ENCODE peak calls at places on chromosome 13, in eight cellular contexts. N is heart right ventricle, L is nephron progenitor cell, J is A549, C is esophagus muscularis mucosa, M is fibroblast of pulmonary artery, Z is GM23338, F is LNCaP clone FGC. T is an unnamed sample.

GRCh38 chr13:22176968-22177545 is 506.2 kb downstream of the FGF9 start:
- DNase-seq in J (no peak), Z (no peak), C (no peak), F (no peak), M (no peak), N (no peak), L (no peak), T (no peak)

GRCh38 chr13:48194392-48194754 is 38.6 kb upstream of the ITM2B start:
- DNase-seq in N (no peak), L (no peak), M (peak), C (no peak), J (no peak), F (no peak), Z (no peak), T (no peak)

GRCh38 chr13:29067306-29067945 is 247.3 kb downstream of the MTUS2 start:
- DNase-seq in M (no peak), N (no peak), Z (no peak), J (no peak), F (no peak), C (no peak), L (no peak), T (no peak)

GRCh38 chr13:37701306-37701705 is 102.7 kb upstream of the POSTN start:
- DNase-seq in J (no peak), M (peak), L (no peak), C (no peak), F (no peak), Z (no peak), N (no peak), T (no peak)

GRCh38 chr13:49314344-49314882 is 66.7 kb downstream of the CDADC1 start:
- DNase-seq in J (no peak), M (no peak), N (no peak), L (no peak), Z (no peak), C (no peak), F (no peak), T (no peak)

GRCh38 chr13:113656831-113657671 is 947 bp downstream of the ATP4B start:
- DNase-seq in Z (no peak), M (no peak), N (no peak), F (no peak), L (no peak), J (no peak), C (no peak), T (no peak)

GRCh38 chr13:40624338-40624737 is 42.1 kb downstream of the FOXO1 start:
- DNase-seq in Z (no peak), M (no peak), N (no peak), J (no peak), L (no peak), F (no peak), C (peak), T (no peak)

GRCh38 chr13:113047587-113047986 is 58.0 kb upstream of the F7 start:
- DNase-seq in Z (no peak), M (no peak), N (peak), C (no peak), J (no peak), F (no peak), L (no peak), T (no peak)

GRCh38 chr13:113882716-113883115 is 18.8 kb upstream of the GAS6 start:
- DNase-seq in Z (peak), F (no peak), L (no peak), N (no peak), M (no peak), J (no peak), C (peak), T (peak)

GRCh38 chr13:112254061-112254818 is 121.9 kb upstream of the SPACA7 start:
- DNase-seq in N (no peak), J (no peak), M (no peak), Z (no peak), L (no peak), F (no peak), C (peak), T (peak)

GRCh38 chr13:33087091-33087490 is 70.9 kb downstream of the KL start:
- DNase-seq in N (no peak), F (no peak), M (peak), J (no peak), Z (no peak), L (no peak), C (no peak), T (no peak)

GRCh38 chr13:35475131-35475959 is 1.1 kb downstream of the MAB21L1 start:
- DNase-seq in F (no peak), Z (peak), N (peak), J (no peak), C (no peak), L (peak), M (peak), T (no peak)

GRCh38 chr13:29948246-29948645 is 97.8 kb upstream of the UBL3 start:
- DNase-seq in N (no peak), M (no peak), J (no peak), Z (no peak), L (no peak), C (no peak), F (no peak), T (peak)

GRCh38 chr13:111112196-111112595 is 2.9 kb upstream of the ARHGEF7 start:
- DNase-seq in F (no peak), C (peak), Z (no peak), M (no peak), L (no peak), N (no peak), J (no peak), T (no peak)

GRCh38 chr13:52848455-52849190 is at the start of gene PCDH8:
- DNase-seq in L (peak), F (no peak), Z (peak), N (no peak), J (no peak), M (no peak), C (no peak), T (no peak)

GRCh38 chr13:80305737-80306136 is 35.2 kb downstream of the SPRY2 start:
- DNase-seq in N (no peak), Z (no peak), F (no peak), C (no peak), L (no peak), M (no peak), J (no peak), T (no peak)

GRCh38 chr13:63605962-63606361 is 2190.3 kb upstream of the PCDH20 start:
- DNase-seq in C (no peak), M (no peak), J (no peak), Z (no peak), N (no peak), F (no peak), L (no peak), T (no peak)

GRCh38 chr13:50365683-50366391 is 350.6 kb downstream of the KCNRG start:
- DNase-seq in M (no peak), Z (no peak), F (peak), N (no peak), J (peak), C (peak), L (no peak), T (no peak)

GRCh38 chr13:99758465-99759162 is 213.0 kb downstream of the ZIC5 start:
- DNase-seq in J (no peak), L (no peak), C (no peak), F (no peak), M (no peak), Z (no peak), N (no peak), T (no peak)

GRCh38 chr13:109704771-109705628 is 81.4 kb downstream of the IRS2 start:
- DNase-seq in N (peak), Z (no peak), M (peak), L (no peak), J (peak), C (no peak), F (no peak), T (no peak)

GRCh38 chr13:97440598-97440997 is 6.6 kb downstream of the RAP2A start:
- DNase-seq in J (no peak), F (no peak), N (no peak), M (peak), C (no peak), L (no peak), Z (no peak), T (no peak)

GRCh38 chr13:34020388-34020787 is 202.4 kb downstream of the RFC3 start:
- DNase-seq in N (no peak), F (peak), M (no peak), L (no peak), C (no peak), Z (no peak), J (no peak), T (no peak)

GRCh38 chr13:104584481-104584880 is 1518.3 kb upstream of the SLC10A2 start:
- DNase-seq in C (no peak), Z (no peak), M (peak), F (no peak), J (no peak), L (no peak), N (no peak), T (no peak)

DNA sequence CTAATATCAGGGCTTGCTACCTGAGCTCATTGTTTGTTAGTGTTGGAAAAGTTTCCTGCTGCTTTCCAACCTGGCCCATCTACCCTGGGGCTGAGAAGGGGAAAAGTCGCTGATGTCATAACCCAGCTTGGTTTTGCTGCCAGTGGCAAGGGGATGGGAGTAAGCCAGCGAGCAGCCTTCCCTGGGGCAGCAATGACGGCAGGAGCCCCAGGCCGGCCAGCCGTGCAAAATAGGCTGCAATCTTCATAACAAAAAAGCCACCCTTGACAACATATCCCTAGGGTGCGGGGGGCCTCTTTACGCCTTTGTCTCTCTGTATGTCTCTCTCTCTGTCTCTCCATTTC is 30.1 kb downstream of the SERP2 start:
- DNase-seq in L (peak), N (no peak), C (no peak), J (no peak), M (no peak), Z (peak), F (no peak), T (no peak)
- TF ChIP-seq CTCF in L (no peak), N (no peak), C (no peak), J (no peak), M (no peak), Z (no peak), F (no peak), T (no peak)

GRCh38 chr13:45615501-45616101 is at the start of gene ERICH6B:
- DNase-seq in N (peak), J (peak), C (no peak), L (peak), M (peak), F (no peak), Z (peak), T (no peak)
- TF ChIP-seq CTCF in N (no peak), J (no peak), C (no peak), L (no peak), M (no peak), F (no peak), Z (no peak), T (no peak)

DNA sequence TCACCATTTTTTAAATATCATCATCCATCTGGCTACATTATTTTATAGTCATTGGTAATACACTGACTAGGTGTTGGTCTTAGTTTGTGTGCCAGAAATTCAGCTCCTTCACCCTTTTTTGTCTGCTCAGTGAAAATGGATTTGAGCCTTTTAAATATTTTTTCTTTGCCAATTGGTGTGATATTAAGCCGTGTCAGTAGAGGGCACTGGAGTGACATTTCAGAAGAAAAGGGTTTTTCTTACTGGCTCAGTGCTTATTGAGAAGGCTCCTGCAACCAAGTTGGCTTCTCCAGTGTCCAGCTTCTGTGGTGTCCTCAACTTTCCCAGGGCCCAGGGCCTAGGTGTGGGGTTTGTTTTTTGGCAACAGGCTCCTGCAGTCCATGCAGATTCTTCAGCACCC is 546.6 kb downstream of the DACH1 start:
- DNase-seq in L (no peak), Z (peak), M (peak), C (no peak), F (no peak), J (peak), N (no peak), T (no peak)
- TF ChIP-seq CTCF in L (no peak), Z (peak), M (peak), C (no peak), F (peak), J (no peak), N (no peak), T (peak)

DNA sequence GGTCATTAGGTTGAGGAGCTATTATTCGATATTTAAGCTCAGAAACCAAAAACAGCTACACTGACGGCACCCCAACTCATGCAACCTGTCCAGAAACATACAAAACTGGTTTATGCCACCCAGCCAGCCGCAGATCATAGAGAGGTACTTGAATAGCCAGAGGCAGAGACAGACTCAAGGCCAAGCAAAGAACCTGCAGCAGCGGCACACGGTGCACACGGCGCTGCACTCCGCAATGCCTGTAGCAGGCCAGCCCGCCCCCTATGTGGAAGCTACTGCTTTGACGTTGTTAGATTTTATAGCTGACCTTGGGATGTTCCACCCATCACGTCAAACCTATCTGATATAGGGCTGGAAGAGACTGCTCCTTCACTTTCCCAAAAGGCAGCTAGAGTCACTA is 11.9 kb upstream of the DHRS12 start:
- DNase-seq in M (no peak), J (no peak), N (no peak), L (no peak), C (no peak), F (no peak), Z (no peak), T (no peak)
- TF ChIP-seq CTCF in M (no peak), J (no peak), N (no peak), L (no peak), C (no peak), F (no peak), Z (no peak), T (no peak)

DNA sequence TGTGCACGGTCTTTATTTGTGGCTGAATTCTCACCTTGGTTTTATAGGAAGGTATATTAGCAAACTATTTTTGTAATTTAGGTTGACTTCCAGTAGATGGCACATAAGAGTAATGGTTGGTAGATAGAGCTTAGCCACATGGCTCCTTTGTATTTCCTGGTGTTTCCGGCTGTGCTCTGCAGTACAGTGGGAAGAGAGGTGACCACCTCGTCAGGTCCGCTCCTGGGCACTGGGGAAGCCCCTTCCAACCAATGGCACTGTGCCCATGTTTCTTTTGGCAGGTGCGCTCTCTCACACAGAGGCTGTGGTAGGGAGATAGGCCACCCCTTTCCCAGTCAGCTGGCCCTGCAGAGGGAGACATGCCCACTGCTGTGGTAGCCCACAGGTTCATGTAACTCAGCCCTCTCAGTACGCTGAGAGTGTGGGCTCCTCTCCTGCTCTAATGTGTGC is 74.3 kb upstream of the ATP12A start:
- DNase-seq in N (no peak), Z (peak), F (peak), L (no peak), J (peak), C (no peak), M (peak), T (no peak)
- TF ChIP-seq CTCF in N (no peak), Z (peak), F (peak), L (peak), J (peak), C (no peak), M (peak), T (peak)

GRCh38 chr13:98544105-98544710 is 32.7 kb downstream of the STK24 start:
- DNase-seq in F (no peak), C (no peak), J (no peak), N (no peak), M (no peak), L (no peak), Z (no peak), T (no peak)

GRCh38 chr13:98548230-98548629 is 28.7 kb downstream of the STK24 start:
- DNase-seq in Z (no peak), N (no peak), J (no peak), M (no peak), L (no peak), F (no peak), C (no peak), T (no peak)

GRCh38 chr13:98547455-98547854 is 29.5 kb downstream of the STK24 start:
- DNase-seq in C (no peak), N (no peak), J (no peak), Z (no peak), F (no peak), L (no peak), M (no peak), T (no peak)

GRCh38 chr13:98549006-98549727 is 27.7 kb downstream of the STK24 start:
- DNase-seq in L (no peak), M (peak), N (no peak), F (no peak), J (no peak), C (no peak), Z (no peak), T (no peak)

GRCh38 chr13:98546402-98546801 is 30.5 kb downstream of the STK24 start:
- DNase-seq in J (no peak), N (no peak), F (no peak), Z (no peak), L (no peak), C (no peak), M (no peak), T (no peak)
- TF ChIP-seq CTCF in J (no peak), N (no peak), F (no peak), Z (no peak), L (no peak), C (no peak), M (no peak), T (no peak)

GRCh38 chr13:78601124-78601885 is 2.0 kb downstream of the POU4F1 start:
- DNase-seq in J (no peak), Z (peak), F (no peak), M (peak), C (no peak), L (no peak), N (no peak), T (no peak)
- TF ChIP-seq CTCF in J (no peak), Z (no peak), F (no peak), M (no peak), C (no peak), L (no peak), N (no peak), T (no peak)

DNA sequence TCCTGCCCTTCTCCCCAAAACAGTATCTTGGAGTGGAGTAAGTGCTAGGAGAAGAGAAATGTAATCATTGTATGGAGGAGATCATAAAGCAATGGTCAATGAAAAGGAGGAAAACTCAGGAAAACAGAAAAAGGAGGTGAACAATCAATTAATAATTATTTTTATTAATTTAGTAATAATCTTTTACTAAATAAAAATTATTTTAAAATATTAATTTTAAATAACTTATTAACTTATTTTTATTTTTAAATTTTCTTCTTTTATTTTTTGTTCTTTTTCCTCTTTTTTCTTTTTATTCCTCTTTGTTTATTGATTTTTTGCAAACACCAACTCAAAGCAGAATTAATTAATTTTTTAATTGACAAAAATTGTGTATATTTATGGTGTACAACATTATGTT is 80.3 kb downstream of the TNFSF11 start:
- DNase-seq in Z (no peak), M (no peak), F (no peak), L (no peak), C (no peak), J (no peak), N (no peak), T (no peak)
- TF ChIP-seq CTCF in Z (no peak), M (no peak), F (no peak), L (no peak), C (no peak), J (no peak), N (no peak), T (no peak)

GRCh38 chr13:76758738-76759137 is 127.5 kb downstream of the KCTD12 start:
- DNase-seq in N (no peak), L (no peak), Z (no peak), M (no peak), J (no peak), F (no peak), C (no peak), T (no peak)

GRCh38 chr13:76764429-76764828 is 121.8 kb downstream of the KCTD12 start:
- DNase-seq in C (no peak), F (no peak), M (peak), J (no peak), Z (no peak), L (peak), N (peak), T (no peak)

GRCh38 chr13:76762731-76763130 is 123.5 kb downstream of the KCTD12 start:
- DNase-seq in C (no peak), Z (peak), J (no peak), N (no peak), L (no peak), F (no peak), M (peak), T (no peak)

GRCh38 chr13:76758257-76758656 is 127.9 kb downstream of the KCTD12 start:
- DNase-seq in Z (no peak), J (no peak), C (no peak), M (peak), F (no peak), N (no peak), L (no peak), T (no peak)

GRCh38 chr13:76759877-76760276 is 126.3 kb downstream of the KCTD12 start:
- DNase-seq in F (no peak), L (no peak), J (no peak), C (no peak), Z (no peak), M (peak), N (no peak), T (no peak)
- TF ChIP-seq CTCF in F (no peak), L (no peak), J (no peak), C (no peak), Z (no peak), M (peak), N (no peak), T (no peak)

GRCh38 chr13:20188649-20189553 is 3.8 kb downstream of the GJB2 start:
- DNase-seq in Z (peak), F (no peak), M (no peak), J (peak), L (no peak), C (no peak), N (no peak), T (no peak)
- TF ChIP-seq CTCF in Z (peak), F (no peak), M (no peak), J (no peak), L (peak), C (no peak), N (no peak), T (no peak)

T was measured in osteocyte.